ENCODE peak calls at places on chromosomes 7 and 10, in six cellular contexts. V is fibroblast of lung, P is A673, S is GM23248, T is astrocyte, G is MM.1S. I is an unnamed sample. For H3K27me3, the result is how much of the 10 kb centered on the place peaks cover.

GRCh38 chr7:88500146-88500545 is 193.5 kb upstream of the STEAP4 start:
- DNase-seq in V (no peak), P (no peak), S (peak), T (no peak), G (no peak), I (no peak)

GRCh38 chr10:22648547-22648961 is 65.8 kb downstream of the PIP4K2A start:
- DNase-seq in V (peak), P (peak), S (peak), T (peak), G (no peak), I (peak)

GRCh38 chr10:17003151-17003550 is 126.5 kb downstream of the CUBN start:
- DNase-seq in V (peak), P (peak), S (peak), T (peak), G (no peak), I (peak)

GRCh38 chr7:151993977-151994676 is 31.3 kb upstream of the GALNT11 start:
- DNase-seq in V (peak), P (no peak), S (peak), T (no peak), G (no peak), I (peak)

GRCh38 chr10:21090609-21091082 is 193.5 kb upstream of the NEBL start:
- DNase-seq in V (no peak), P (peak), S (no peak), T (no peak), G (no peak), I (no peak)

GRCh38 chr7:116950889-116951351 is 2.4 kb upstream of the ST7 start:
- DNase-seq in V (no peak), P (peak), S (no peak), T (no peak), G (no peak), I (no peak)

GRCh38 chr7:108614903-108615302 is 45.2 kb downstream of the DNAJB9 start:
- DNase-seq in V (no peak), P (no peak), S (no peak), T (no peak), G (no peak), I (no peak)

GRCh38 chr7:158284617-158285382 is 302.8 kb downstream of the PTPRN2 start:
- DNase-seq in V (no peak), P (no peak), S (no peak), T (no peak), G (no peak), I (no peak)

GRCh38 chr7:24703296-24703695 is 54.0 kb downstream of the GSDME start:
- DNase-seq in V (no peak), P (no peak), S (peak), T (no peak), G (no peak), I (peak)

DNA sequence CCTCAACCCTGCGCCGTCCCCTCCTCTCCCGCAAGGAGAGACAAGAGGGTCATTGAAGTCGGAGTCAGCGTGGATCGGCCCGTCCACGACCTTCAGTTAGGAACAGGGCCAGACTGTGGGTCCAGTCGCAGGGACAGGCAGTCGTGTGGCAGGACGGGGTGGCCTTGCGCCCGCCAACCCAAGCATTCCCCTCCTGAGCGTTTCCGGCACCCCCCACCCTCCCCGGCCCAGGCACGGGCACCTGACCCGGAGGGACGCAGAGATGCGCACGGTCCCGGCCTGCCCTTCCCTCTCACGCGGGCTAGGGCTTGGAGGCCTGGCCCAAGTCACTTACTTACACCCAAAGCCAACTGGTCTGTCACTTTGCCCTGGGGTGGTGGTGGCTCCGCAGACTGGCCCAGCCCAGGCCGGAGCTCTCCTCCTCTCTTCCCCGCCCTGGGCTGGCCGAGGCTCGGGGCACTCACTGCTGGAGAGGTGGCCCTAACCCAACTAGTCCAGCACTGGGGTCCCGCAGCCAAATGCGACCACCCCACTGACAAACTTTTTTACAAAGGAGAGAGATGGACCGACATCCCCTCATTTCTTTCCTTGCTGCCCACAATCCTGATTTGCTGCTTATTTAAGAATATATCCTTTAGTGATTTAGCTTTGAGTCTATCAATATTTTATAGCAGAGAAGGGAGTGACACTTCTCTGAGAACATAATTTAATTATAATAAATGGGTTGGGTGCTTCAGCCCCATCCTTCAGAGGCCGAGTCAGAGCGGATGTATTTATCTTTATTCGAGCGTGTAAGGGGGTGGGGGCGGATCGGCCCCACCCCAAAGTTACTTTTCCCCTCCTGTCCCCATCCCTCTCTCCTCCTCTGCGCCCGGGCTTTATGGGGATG is 1.2 kb upstream of the UNCX start:
- DNase-seq in V (no peak), P (peak), S (no peak), T (no peak), G (no peak), I (no peak)
- TF ChIP-seq EZH2 in V (peak), P (peak), S (peak), T (peak), G (no peak), I (peak)

DNA sequence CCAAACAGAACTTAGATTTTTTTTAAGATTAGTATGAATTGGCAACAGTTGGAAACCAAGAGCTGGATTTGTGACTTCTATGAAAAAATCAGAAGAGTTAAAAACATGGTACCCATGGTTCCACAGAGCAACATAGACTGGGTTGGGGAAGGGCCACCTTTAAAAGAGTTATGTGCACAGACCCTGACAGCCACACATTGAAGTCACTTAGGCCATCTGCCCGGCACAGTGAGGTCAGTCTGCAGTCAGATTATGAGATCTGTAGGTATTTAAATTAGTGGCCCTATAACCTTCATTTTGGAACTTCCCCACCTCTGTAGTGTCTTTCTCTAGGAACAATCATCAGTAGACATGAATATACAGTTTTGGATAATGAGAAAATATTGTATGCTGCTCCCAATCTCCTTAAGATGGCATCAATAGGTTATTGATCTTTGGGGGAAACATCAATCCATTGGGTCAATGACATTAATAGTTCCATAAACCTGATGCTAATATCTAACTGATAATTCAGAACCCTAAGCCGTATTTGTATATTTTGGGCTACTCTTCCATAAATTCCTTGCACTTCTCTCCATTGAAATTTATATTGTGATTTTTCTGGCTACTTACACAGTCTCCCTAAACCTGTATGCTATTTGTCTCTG is 7.0 kb downstream of the ANKRD1 start:
- DNase-seq in V (no peak), P (no peak), S (no peak), T (no peak), G (no peak), I (no peak)
- H3K27me3 ChIP-seq in V (under half), P (under half), S (under half), T (under half), G (under half), I (under half)

DNA sequence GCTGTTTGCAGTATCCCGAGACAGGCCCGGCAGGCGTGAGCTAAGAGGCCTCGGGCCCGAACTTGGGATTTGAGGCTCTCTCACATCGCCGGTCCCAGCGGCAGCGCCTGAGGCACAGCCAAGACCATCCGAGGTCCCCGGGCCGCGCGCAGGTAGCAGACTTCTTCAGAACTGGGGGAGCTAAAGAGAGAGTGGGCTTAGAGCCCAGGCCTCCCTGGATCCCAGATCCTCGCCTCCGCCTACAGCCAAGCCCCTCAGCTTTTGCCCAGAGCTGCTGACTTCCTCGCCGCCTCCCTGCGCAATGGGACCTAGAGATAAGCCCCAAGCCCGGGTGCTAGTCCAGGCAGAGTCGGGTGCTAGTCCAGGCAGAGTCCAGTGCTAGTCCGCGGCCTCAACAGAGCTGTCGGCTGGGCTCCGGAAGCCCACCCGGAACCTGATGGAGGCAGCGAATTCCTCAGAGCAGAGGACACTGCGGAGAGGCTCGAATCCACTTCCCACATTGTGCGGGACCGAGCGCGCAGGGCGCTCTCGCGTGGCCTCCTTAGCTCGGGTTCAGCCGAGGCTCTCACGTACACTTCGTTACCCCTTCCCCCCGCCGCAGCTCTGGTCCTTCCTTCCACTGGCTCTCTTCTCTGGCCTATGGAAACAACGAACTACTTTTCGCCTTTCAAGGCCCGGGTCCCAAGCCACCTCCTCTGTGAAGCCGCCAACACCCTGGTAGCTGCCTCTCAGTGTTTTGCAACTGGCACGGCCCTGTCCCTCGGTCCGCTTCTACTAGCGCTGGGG is 5.8 kb downstream of the LBX1 start:
- DNase-seq in V (no peak), P (no peak), S (peak), T (no peak), G (no peak), I (no peak)
- TF ChIP-seq EZH2 in V (peak), P (no peak), S (peak), T (peak), G (no peak), I (no peak)

GRCh38 chr7:13774976-13775375 is 214.5 kb downstream of the ETV1 start:
- DNase-seq in V (no peak), P (no peak), S (peak), T (peak), G (no peak), I (no peak)

DNA sequence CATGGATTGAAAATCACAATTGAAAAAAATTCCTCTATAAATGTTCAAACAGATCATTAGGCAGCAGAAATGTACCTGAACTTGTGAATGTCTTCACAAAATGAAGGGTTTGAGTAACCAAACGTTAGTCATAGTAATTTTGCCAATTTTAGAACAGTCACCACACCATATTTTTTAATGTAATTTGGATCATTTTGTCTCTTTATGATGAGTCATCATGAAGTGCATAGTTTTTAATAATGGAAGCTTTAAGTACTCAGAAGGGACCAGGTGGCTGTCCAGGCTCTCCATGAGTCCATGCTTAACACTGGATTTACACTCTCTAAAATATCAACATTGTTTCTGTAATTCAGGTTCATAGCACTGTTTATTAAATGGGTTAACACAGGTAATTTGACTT is 219.2 kb downstream of the ETV1 start:
- DNase-seq in V (peak), P (no peak), S (peak), T (peak), G (no peak), I (peak)
- H3K27me3 ChIP-seq in V (under half), P (under half), S (under half), T (under half), G (under half), I (under half)

I was measured in mammary epithelial cell.